ENCODE peak calls at places on chromosomes 6 and 20, in nine cellular contexts. One of them, this sample, is unnamed.
A peak's percentile ranks its signal among the peaks of the same experiment; 100 is the strongest.

GRCh38 chr6:129120856-129121255 is 237.9 kb downstream of the LAMA2 start:
- DNase-seq in neural progenitor cell: no peak
- DNase-seq in stomach: no peak
- DNase-seq in psoas muscle: no peak
- DNase-seq in BE2C: no peak
- DNase-seq in GM12864: no peak
- DNase-seq in HepG2: no peak
- DNase-seq in dorsolateral prefrontal cortex: no peak
- DNase-seq in cardiac fibroblast: no peak
- DNase-seq in this sample: no peak

GRCh38 chr6:80608881-80609280 is 502.4 kb downstream of the BCKDHB start:
- DNase-seq in neural progenitor cell: no peak
- DNase-seq in stomach: no peak
- DNase-seq in psoas muscle: no peak
- DNase-seq in BE2C: no peak
- DNase-seq in GM12864: no peak
- DNase-seq in HepG2: no peak
- DNase-seq in dorsolateral prefrontal cortex: no peak
- DNase-seq in cardiac fibroblast: peak; percentile 23
- DNase-seq in this sample: no peak

GRCh38 chr6:111761783-111762312 is 111.4 kb downstream of the FYN start:
- DNase-seq in neural progenitor cell: peak; percentile 15
- DNase-seq in stomach: no peak
- DNase-seq in psoas muscle: no peak
- DNase-seq in BE2C: no peak
- DNase-seq in GM12864: no peak
- DNase-seq in HepG2: no peak
- DNase-seq in dorsolateral prefrontal cortex: peak; percentile 40
- DNase-seq in cardiac fibroblast: no peak
- DNase-seq in this sample: peak; percentile 39

GRCh38 chr20:48490976-48491657 is 336.7 kb downstream of the PREX1 start:
- DNase-seq in neural progenitor cell: no peak
- DNase-seq in stomach: peak; percentile 5
- DNase-seq in psoas muscle: no peak
- DNase-seq in BE2C: no peak
- DNase-seq in GM12864: no peak
- DNase-seq in HepG2: no peak
- DNase-seq in dorsolateral prefrontal cortex: no peak
- DNase-seq in cardiac fibroblast: no peak
- DNase-seq in this sample: no peak

GRCh38 chr6:158068893-158069799 is 87.5 kb downstream of the SYNJ2 start:
- DNase-seq in neural progenitor cell: no peak
- DNase-seq in stomach: peak; percentile 80
- DNase-seq in psoas muscle: no peak
- DNase-seq in BE2C: no peak
- DNase-seq in GM12864: no peak
- DNase-seq in HepG2: no peak
- DNase-seq in dorsolateral prefrontal cortex: no peak
- DNase-seq in cardiac fibroblast: peak; percentile 68
- DNase-seq in this sample: no peak

GRCh38 chr6:80094017-80094416 is 12.5 kb upstream of the BCKDHB start:
- DNase-seq in neural progenitor cell: peak; percentile 23
- DNase-seq in stomach: no peak
- DNase-seq in psoas muscle: no peak
- DNase-seq in BE2C: no peak
- DNase-seq in GM12864: no peak
- DNase-seq in HepG2: no peak
- DNase-seq in dorsolateral prefrontal cortex: no peak
- DNase-seq in cardiac fibroblast: peak; percentile 37
- DNase-seq in this sample: peak; percentile 26

GRCh38 chr6:12328701-12329100 is 38.5 kb downstream of the EDN1 start:
- DNase-seq in neural progenitor cell: no peak
- DNase-seq in stomach: no peak
- DNase-seq in psoas muscle: no peak
- DNase-seq in BE2C: no peak
- DNase-seq in GM12864: no peak
- DNase-seq in HepG2: no peak
- DNase-seq in dorsolateral prefrontal cortex: no peak
- DNase-seq in cardiac fibroblast: no peak
- DNase-seq in this sample: no peak

GRCh38 chr6:108916026-108916689 is 67.9 kb downstream of the ARMC2 start:
- DNase-seq in neural progenitor cell: no peak
- DNase-seq in stomach: no peak
- DNase-seq in psoas muscle: no peak
- DNase-seq in BE2C: no peak
- DNase-seq in GM12864: no peak
- DNase-seq in HepG2: no peak
- DNase-seq in dorsolateral prefrontal cortex: no peak
- DNase-seq in cardiac fibroblast: no peak
- DNase-seq in this sample: no peak

GRCh38 chr6:65627015-65627414 is 80.0 kb downstream of the EYS start:
- DNase-seq in neural progenitor cell: no peak
- DNase-seq in stomach: no peak
- DNase-seq in psoas muscle: no peak
- DNase-seq in BE2C: no peak
- DNase-seq in GM12864: no peak
- DNase-seq in HepG2: no peak
- DNase-seq in dorsolateral prefrontal cortex: no peak
- DNase-seq in cardiac fibroblast: no peak
- DNase-seq in this sample: no peak

GRCh38 chr6:137432054-137432545 is 62.1 kb downstream of the OLIG3 start:
- DNase-seq in neural progenitor cell: no peak
- DNase-seq in stomach: no peak
- DNase-seq in psoas muscle: no peak
- DNase-seq in BE2C: no peak
- DNase-seq in GM12864: no peak
- DNase-seq in HepG2: no peak
- DNase-seq in dorsolateral prefrontal cortex: no peak
- DNase-seq in cardiac fibroblast: no peak
- DNase-seq in this sample: no peak

GRCh38 chr6:33192671-33193602 is 670 bp upstream of the COL11A2 start:
- DNase-seq in neural progenitor cell: peak; percentile 46
- DNase-seq in stomach: no peak
- DNase-seq in psoas muscle: peak; percentile 71
- DNase-seq in BE2C: no peak
- DNase-seq in GM12864: no peak
- DNase-seq in HepG2: no peak
- DNase-seq in dorsolateral prefrontal cortex: peak; percentile 65
- DNase-seq in cardiac fibroblast: no peak
- DNase-seq in this sample: no peak

GRCh38 chr6:147855823-147856222 is 347.3 kb downstream of the SAMD5 start:
- DNase-seq in neural progenitor cell: no peak
- DNase-seq in stomach: no peak
- DNase-seq in psoas muscle: no peak
- DNase-seq in BE2C: no peak
- DNase-seq in GM12864: no peak
- DNase-seq in HepG2: no peak
- DNase-seq in dorsolateral prefrontal cortex: no peak
- DNase-seq in cardiac fibroblast: no peak
- DNase-seq in this sample: no peak

GRCh38 chr6:43705996-43706395 is 18.4 kb upstream of the MRPS18A start:
- DNase-seq in neural progenitor cell: no peak
- DNase-seq in stomach: no peak
- DNase-seq in psoas muscle: no peak
- DNase-seq in BE2C: no peak
- DNase-seq in GM12864: no peak
- DNase-seq in HepG2: no peak
- DNase-seq in dorsolateral prefrontal cortex: no peak
- DNase-seq in cardiac fibroblast: peak; percentile 51
- DNase-seq in this sample: no peak

GRCh38 chr20:14334306-14334930 is 3.0 kb downstream of the FLRT3 start:
- DNase-seq in neural progenitor cell: peak; percentile 87
- DNase-seq in stomach: peak; percentile 47
- DNase-seq in psoas muscle: no peak
- DNase-seq in BE2C: peak; percentile 75
- DNase-seq in GM12864: no peak
- DNase-seq in HepG2: peak; percentile 48
- DNase-seq in dorsolateral prefrontal cortex: peak; percentile 68
- DNase-seq in cardiac fibroblast: peak; percentile 61
- DNase-seq in this sample: no peak

GRCh38 chr6:55974688-55975087 is 99.3 kb upstream of the BMP5 start:
- DNase-seq in neural progenitor cell: no peak
- DNase-seq in stomach: no peak
- DNase-seq in psoas muscle: no peak
- DNase-seq in BE2C: peak; percentile 47
- DNase-seq in GM12864: no peak
- DNase-seq in HepG2: no peak
- DNase-seq in dorsolateral prefrontal cortex: no peak
- DNase-seq in cardiac fibroblast: peak; percentile 8
- DNase-seq in this sample: no peak

GRCh38 chr6:117270121-117270959 is 5.0 kb downstream of the VGLL2 start:
- DNase-seq in neural progenitor cell: peak; percentile 75
- DNase-seq in stomach: no peak
- DNase-seq in psoas muscle: peak; percentile 74
- DNase-seq in BE2C: no peak
- DNase-seq in GM12864: no peak
- DNase-seq in HepG2: no peak
- DNase-seq in dorsolateral prefrontal cortex: no peak
- DNase-seq in cardiac fibroblast: no peak
- DNase-seq in this sample: no peak

GRCh38 chr6:159729598-159729997 is 2.3 kb downstream of the WTAP start:
- DNase-seq in neural progenitor cell: peak; percentile 19
- DNase-seq in stomach: no peak
- DNase-seq in psoas muscle: peak; percentile 75
- DNase-seq in BE2C: no peak
- DNase-seq in GM12864: no peak
- DNase-seq in HepG2: no peak
- DNase-seq in dorsolateral prefrontal cortex: no peak
- DNase-seq in cardiac fibroblast: peak; percentile 22
- DNase-seq in this sample: peak; percentile 26

GRCh38 chr6:144931172-144932035 is 646.3 kb downstream of the UTRN start:
- DNase-seq in neural progenitor cell: peak; percentile 49
- DNase-seq in stomach: peak; percentile 35
- DNase-seq in psoas muscle: no peak
- DNase-seq in BE2C: peak; percentile 65
- DNase-seq in GM12864: no peak
- DNase-seq in HepG2: peak; percentile 27
- DNase-seq in dorsolateral prefrontal cortex: no peak
- DNase-seq in cardiac fibroblast: peak; percentile 49
- DNase-seq in this sample: peak; percentile 6
- TF ChIP-seq CTCF in neural progenitor cell: peak; percentile 74
- TF ChIP-seq CTCF in stomach: peak; percentile 54
- TF ChIP-seq CTCF in psoas muscle: peak; percentile 45
- TF ChIP-seq CTCF in BE2C: peak; percentile 83
- TF ChIP-seq CTCF in GM12864: peak; percentile 69
- TF ChIP-seq CTCF in HepG2: peak; percentile 81
- TF ChIP-seq CTCF in dorsolateral prefrontal cortex: peak; percentile 54
- TF ChIP-seq CTCF in cardiac fibroblast: peak; percentile 74
- TF ChIP-seq CTCF in this sample: peak; percentile 54

GRCh38 chr6:20686142-20686541 is 151.9 kb downstream of the CDKAL1 start:
- DNase-seq in neural progenitor cell: peak; percentile 28
- DNase-seq in stomach: no peak
- DNase-seq in psoas muscle: no peak
- DNase-seq in BE2C: peak; percentile 47
- DNase-seq in GM12864: no peak
- DNase-seq in HepG2: no peak
- DNase-seq in dorsolateral prefrontal cortex: no peak
- DNase-seq in cardiac fibroblast: no peak
- DNase-seq in this sample: no peak
- TF ChIP-seq CTCF in neural progenitor cell: peak; percentile 7
- TF ChIP-seq CTCF in stomach: no peak
- TF ChIP-seq CTCF in psoas muscle: no peak
- TF ChIP-seq CTCF in BE2C: peak; percentile 41
- TF ChIP-seq CTCF in GM12864: peak; percentile 26
- TF ChIP-seq CTCF in HepG2: no peak
- TF ChIP-seq CTCF in dorsolateral prefrontal cortex: no peak
- TF ChIP-seq CTCF in cardiac fibroblast: no peak
- TF ChIP-seq CTCF in this sample: no peak

GRCh38 chr6:142821860-142822259 is 123.1 kb downstream of the HIVEP2 start:
- DNase-seq in neural progenitor cell: no peak
- DNase-seq in stomach: no peak
- DNase-seq in psoas muscle: peak; percentile 59
- DNase-seq in BE2C: no peak
- DNase-seq in GM12864: no peak
- DNase-seq in HepG2: no peak
- DNase-seq in dorsolateral prefrontal cortex: no peak
- DNase-seq in cardiac fibroblast: no peak
- DNase-seq in this sample: no peak

GRCh38 chr6:142824491-142824890 is 120.5 kb downstream of the HIVEP2 start:
- DNase-seq in neural progenitor cell: no peak
- DNase-seq in stomach: no peak
- DNase-seq in psoas muscle: no peak
- DNase-seq in BE2C: no peak
- DNase-seq in GM12864: no peak
- DNase-seq in HepG2: no peak
- DNase-seq in dorsolateral prefrontal cortex: no peak
- DNase-seq in cardiac fibroblast: no peak
- DNase-seq in this sample: no peak

GRCh38 chr6:142823579-142823902 is 121.4 kb downstream of the HIVEP2 start:
- DNase-seq in neural progenitor cell: no peak
- DNase-seq in stomach: no peak
- DNase-seq in psoas muscle: no peak
- DNase-seq in BE2C: no peak
- DNase-seq in GM12864: no peak
- DNase-seq in HepG2: no peak
- DNase-seq in dorsolateral prefrontal cortex: no peak
- DNase-seq in cardiac fibroblast: no peak
- DNase-seq in this sample: no peak

GRCh38 chr6:142822383-142822782 is 122.6 kb downstream of the HIVEP2 start:
- DNase-seq in neural progenitor cell: no peak
- DNase-seq in stomach: no peak
- DNase-seq in psoas muscle: no peak
- DNase-seq in BE2C: no peak
- DNase-seq in GM12864: no peak
- DNase-seq in HepG2: no peak
- DNase-seq in dorsolateral prefrontal cortex: no peak
- DNase-seq in cardiac fibroblast: no peak
- DNase-seq in this sample: peak; percentile 53

DNA sequence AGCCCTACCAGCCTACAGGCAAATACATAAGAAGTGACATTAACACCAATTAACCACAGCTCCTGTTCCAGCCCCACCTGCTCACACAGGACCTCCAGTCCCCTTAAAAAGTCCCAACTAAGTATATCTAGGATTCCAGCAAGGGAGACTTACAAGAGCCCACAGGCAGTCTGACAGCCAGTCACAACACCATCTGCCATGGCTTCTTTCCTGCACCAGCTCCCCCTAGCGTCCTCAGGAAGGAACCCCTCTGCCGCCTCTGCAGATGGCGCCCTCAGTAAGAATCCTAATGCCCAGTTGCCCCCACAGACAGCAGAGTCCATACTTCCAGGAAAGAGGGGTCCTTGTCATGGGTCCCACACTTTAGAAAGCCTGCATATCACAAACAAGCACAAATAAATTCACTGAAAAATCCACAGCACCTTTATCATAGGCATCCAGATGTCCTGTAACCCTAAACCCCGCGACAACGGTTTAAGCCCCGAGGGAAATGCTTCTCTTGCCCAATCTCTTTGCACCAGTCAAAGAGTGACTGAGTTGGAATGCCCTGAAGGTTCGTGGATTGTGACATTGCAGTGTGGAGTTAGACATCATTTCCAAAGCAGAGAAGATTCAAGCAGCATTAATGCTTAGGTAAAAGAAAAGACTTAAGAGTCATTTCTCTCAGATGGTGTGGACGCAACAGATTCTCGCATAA is 121.9 kb downstream of the HIVEP2 start:
- DNase-seq in neural progenitor cell: peak; percentile 69
- DNase-seq in stomach: no peak
- DNase-seq in psoas muscle: peak; percentile 51
- DNase-seq in BE2C: peak; percentile 75
- DNase-seq in GM12864: no peak
- DNase-seq in HepG2: no peak
- DNase-seq in dorsolateral prefrontal cortex: no peak
- DNase-seq in cardiac fibroblast: no peak
- DNase-seq in this sample: no peak
- TF ChIP-seq CTCF in neural progenitor cell: peak; percentile 65
- TF ChIP-seq CTCF in stomach: no peak
- TF ChIP-seq CTCF in psoas muscle: peak; percentile 34
- TF ChIP-seq CTCF in BE2C: peak; percentile 89
- TF ChIP-seq CTCF in GM12864: peak; percentile 54
- TF ChIP-seq CTCF in HepG2: peak; percentile 57
- TF ChIP-seq CTCF in dorsolateral prefrontal cortex: no peak
- TF ChIP-seq CTCF in cardiac fibroblast: peak; percentile 25
- TF ChIP-seq CTCF in this sample: peak; percentile 49

GRCh38 chr6:151276112-151276745 is 36.5 kb downstream of the AKAP12 start:
- DNase-seq in neural progenitor cell: peak; percentile 67
- DNase-seq in stomach: no peak
- DNase-seq in psoas muscle: peak; percentile 80
- DNase-seq in BE2C: no peak
- DNase-seq in GM12864: no peak
- DNase-seq in HepG2: no peak
- DNase-seq in dorsolateral prefrontal cortex: no peak
- DNase-seq in cardiac fibroblast: peak; percentile 80
- DNase-seq in this sample: no peak
- TF ChIP-seq CTCF in neural progenitor cell: peak; percentile 14
- TF ChIP-seq CTCF in stomach: no peak
- TF ChIP-seq CTCF in psoas muscle: no peak
- TF ChIP-seq CTCF in BE2C: no peak
- TF ChIP-seq CTCF in GM12864: no peak
- TF ChIP-seq CTCF in HepG2: no peak
- TF ChIP-seq CTCF in dorsolateral prefrontal cortex: no peak
- TF ChIP-seq CTCF in cardiac fibroblast: no peak
- TF ChIP-seq CTCF in this sample: no peak